ENCODE peak calls at places on chromosomes 1 and 21, in four cellular contexts. One of them, this sample, is unnamed.

GRCh38 chr1:21510885-21511578 is 1.8 kb downstream of the ALPL start:
- DNase-seq in Peyer's patch: no peak
- DNase-seq in fibroblast of pulmonary artery: no peak
- DNase-seq in AG10803: peak
- DNase-seq in this sample: no peak

GRCh38 chr1:3564921-3565831 is 46.1 kb downstream of the MEGF6 start:
- DNase-seq in Peyer's patch: no peak
- DNase-seq in fibroblast of pulmonary artery: peak
- DNase-seq in AG10803: no peak
- DNase-seq in this sample: no peak

GRCh38 chr1:216502528-216503162 is 79.4 kb upstream of the USH2A start:
- DNase-seq in fibroblast of pulmonary artery: no peak
- DNase-seq in Peyer's patch: no peak
- DNase-seq in AG10803: no peak
- DNase-seq in this sample: no peak

GRCh38 chr1:198167436-198167934 is 10.7 kb downstream of the NEK7 start:
- DNase-seq in fibroblast of pulmonary artery: peak
- DNase-seq in AG10803: no peak
- DNase-seq in Peyer's patch: no peak
- DNase-seq in this sample: no peak

GRCh38 chr1:34166191-34167090 is 1.4 kb upstream of the CSMD2 start:
- DNase-seq in Peyer's patch: no peak
- DNase-seq in AG10803: peak
- DNase-seq in fibroblast of pulmonary artery: no peak
- DNase-seq in this sample: no peak

GRCh38 chr1:180863158-180863775 is 49.4 kb upstream of the KIAA1614 start:
- DNase-seq in fibroblast of pulmonary artery: peak
- DNase-seq in Peyer's patch: no peak
- DNase-seq in AG10803: peak
- DNase-seq in this sample: peak

GRCh38 chr21:31092867-31093266 is 54.6 kb upstream of the KRTAP19-8 start:
- DNase-seq in AG10803: no peak
- DNase-seq in fibroblast of pulmonary artery: no peak
- DNase-seq in Peyer's patch: no peak
- DNase-seq in this sample: no peak

GRCh38 chr1:16077430-16078245 is 4.2 kb upstream of the FAM131C start:
- DNase-seq in AG10803: no peak
- DNase-seq in fibroblast of pulmonary artery: no peak
- DNase-seq in Peyer's patch: no peak
- DNase-seq in this sample: no peak

GRCh38 chr1:245156041-245156735 is 1.4 kb downstream of the KIF26B start:
- DNase-seq in AG10803: peak
- DNase-seq in Peyer's patch: peak
- DNase-seq in fibroblast of pulmonary artery: peak
- DNase-seq in this sample: peak

GRCh38 chr1:18939398-18940302 is 16.8 kb downstream of the IFFO2 start:
- DNase-seq in fibroblast of pulmonary artery: peak
- DNase-seq in AG10803: peak
- DNase-seq in Peyer's patch: no peak
- DNase-seq in this sample: peak

GRCh38 chr1:26530540-26530897 is 958 bp downstream of the RPS6KA1 start:
- DNase-seq in fibroblast of pulmonary artery: no peak
- DNase-seq in AG10803: no peak
- DNase-seq in Peyer's patch: no peak
- DNase-seq in this sample: no peak

GRCh38 chr1:211127166-211127565 is 6.8 kb downstream of the KCNH1 start:
- DNase-seq in fibroblast of pulmonary artery: no peak
- DNase-seq in AG10803: peak
- DNase-seq in Peyer's patch: no peak
- DNase-seq in this sample: no peak

GRCh38 chr1:151062738-151063371 is 2.7 kb downstream of the MLLT11 start:
- DNase-seq in fibroblast of pulmonary artery: peak
- DNase-seq in AG10803: peak
- DNase-seq in Peyer's patch: no peak
- DNase-seq in this sample: peak

GRCh38 chr1:32872189-32872898 is 1.6 kb upstream of the FNDC5 start:
- DNase-seq in AG10803: no peak
- DNase-seq in fibroblast of pulmonary artery: peak
- DNase-seq in Peyer's patch: peak
- DNase-seq in this sample: no peak

GRCh38 chr21:18334066-18334465 is 69.5 kb downstream of the TMPRSS15 start:
- DNase-seq in fibroblast of pulmonary artery: no peak
- DNase-seq in Peyer's patch: no peak
- DNase-seq in AG10803: no peak
- DNase-seq in this sample: no peak

GRCh38 chr1:3019516-3020051 is 1.7 kb upstream of the ACTRT2 start:
- DNase-seq in Peyer's patch: no peak
- DNase-seq in fibroblast of pulmonary artery: no peak
- DNase-seq in AG10803: no peak
- DNase-seq in this sample: no peak

GRCh38 chr21:33828083-33828482 is 87.5 kb downstream of the ATP5PO start:
- DNase-seq in Peyer's patch: no peak
- DNase-seq in AG10803: peak
- DNase-seq in fibroblast of pulmonary artery: no peak
- DNase-seq in this sample: no peak
- TF ChIP-seq CTCF in Peyer's patch: no peak
- TF ChIP-seq CTCF in AG10803: no peak
- TF ChIP-seq CTCF in fibroblast of pulmonary artery: no peak
- TF ChIP-seq CTCF in this sample: no peak

GRCh38 chr1:938088-938683 is 14.5 kb downstream of the SAMD11 start:
- DNase-seq in AG10803: no peak
- DNase-seq in Peyer's patch: no peak
- DNase-seq in fibroblast of pulmonary artery: peak
- DNase-seq in this sample: peak
- TF ChIP-seq CTCF in AG10803: peak
- TF ChIP-seq CTCF in Peyer's patch: peak
- TF ChIP-seq CTCF in fibroblast of pulmonary artery: peak
- TF ChIP-seq CTCF in this sample: peak

GRCh38 chr1:177343445-177343844 is 172.7 kb downstream of the BRINP2 start:
- DNase-seq in fibroblast of pulmonary artery: no peak
- DNase-seq in Peyer's patch: no peak
- DNase-seq in AG10803: peak
- DNase-seq in this sample: no peak
- TF ChIP-seq CTCF in fibroblast of pulmonary artery: no peak
- TF ChIP-seq CTCF in Peyer's patch: no peak
- TF ChIP-seq CTCF in AG10803: no peak
- TF ChIP-seq CTCF in this sample: no peak

DNA sequence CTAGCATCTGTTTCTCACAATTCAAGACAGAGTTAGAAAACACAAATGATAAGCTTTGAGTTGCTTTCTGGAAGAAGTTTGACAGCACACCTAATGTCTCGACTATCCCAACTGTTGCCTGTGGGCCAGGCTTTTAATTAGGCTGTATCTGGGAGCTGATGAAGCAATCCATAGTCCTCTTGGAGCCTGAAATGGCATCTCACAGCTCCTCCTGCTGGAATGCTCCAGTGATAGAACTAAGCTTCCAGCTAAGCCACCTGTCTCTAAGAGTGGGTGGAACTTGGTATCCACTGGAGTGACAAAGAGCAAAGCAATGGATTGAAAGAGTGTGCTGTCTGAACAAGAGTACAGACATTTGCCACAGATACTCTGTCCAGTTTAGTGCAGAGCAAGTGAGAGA is 605.3 kb upstream of the NR5A2 start:
- DNase-seq in fibroblast of pulmonary artery: peak
- DNase-seq in Peyer's patch: no peak
- DNase-seq in AG10803: peak
- DNase-seq in this sample: peak
- TF ChIP-seq CTCF in fibroblast of pulmonary artery: peak
- TF ChIP-seq CTCF in Peyer's patch: no peak
- TF ChIP-seq CTCF in AG10803: peak
- TF ChIP-seq CTCF in this sample: peak

GRCh38 chr1:22892789-22893188 is 79.9 kb downstream of the LACTBL1 start:
- DNase-seq in Peyer's patch: no peak
- DNase-seq in fibroblast of pulmonary artery: no peak
- DNase-seq in AG10803: no peak
- DNase-seq in this sample: no peak

GRCh38 chr1:22887491-22887890 is 85.2 kb downstream of the LACTBL1 start:
- DNase-seq in AG10803: no peak
- DNase-seq in fibroblast of pulmonary artery: no peak
- DNase-seq in Peyer's patch: no peak
- DNase-seq in this sample: no peak

GRCh38 chr1:22886211-22886610 is 86.5 kb downstream of the LACTBL1 start:
- DNase-seq in AG10803: peak
- DNase-seq in fibroblast of pulmonary artery: no peak
- DNase-seq in Peyer's patch: no peak
- DNase-seq in this sample: peak

GRCh38 chr1:22888320-22889075 is 84.2 kb downstream of the LACTBL1 start:
- DNase-seq in AG10803: peak
- DNase-seq in fibroblast of pulmonary artery: peak
- DNase-seq in Peyer's patch: no peak
- DNase-seq in this sample: no peak

DNA sequence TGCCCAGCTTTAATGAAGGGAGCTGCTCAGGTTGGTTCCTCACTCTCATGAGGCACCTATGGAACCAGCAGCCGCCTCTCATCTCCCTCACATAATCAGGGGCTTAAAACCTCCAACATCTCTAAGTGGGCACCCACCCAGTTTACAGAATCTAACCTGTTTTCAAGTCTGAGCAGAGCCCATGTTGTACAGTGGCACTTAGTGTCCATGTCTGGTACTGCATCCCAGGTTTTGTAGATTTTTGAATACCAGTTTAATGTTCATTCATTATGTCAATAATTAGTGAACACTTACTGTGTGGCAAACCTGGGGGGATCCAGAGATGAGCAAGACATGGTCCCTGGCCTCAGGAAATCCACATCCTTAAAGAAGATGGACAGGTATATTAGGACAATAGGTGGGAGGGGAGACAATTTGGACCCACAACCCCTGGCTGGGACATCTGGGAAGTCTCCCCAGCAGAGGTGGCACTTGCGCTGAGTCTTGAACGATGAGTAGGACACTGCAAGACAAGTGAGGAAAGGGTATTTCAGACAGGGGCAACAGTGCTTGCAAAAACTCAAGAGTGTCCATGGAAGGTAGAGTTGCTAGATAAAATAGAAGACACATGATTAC is 83.3 kb downstream of the LACTBL1 start:
- DNase-seq in AG10803: peak
- DNase-seq in fibroblast of pulmonary artery: peak
- DNase-seq in Peyer's patch: no peak
- DNase-seq in this sample: peak
- TF ChIP-seq CTCF in AG10803: peak
- TF ChIP-seq CTCF in fibroblast of pulmonary artery: peak
- TF ChIP-seq CTCF in Peyer's patch: peak
- TF ChIP-seq CTCF in this sample: peak

GRCh38 chr1:221993444-221993948 is 251.6 kb upstream of the DUSP10 start:
- DNase-seq in Peyer's patch: no peak
- DNase-seq in fibroblast of pulmonary artery: no peak
- DNase-seq in AG10803: no peak
- DNase-seq in this sample: no peak
- TF ChIP-seq CTCF in Peyer's patch: no peak
- TF ChIP-seq CTCF in fibroblast of pulmonary artery: no peak
- TF ChIP-seq CTCF in AG10803: no peak
- TF ChIP-seq CTCF in this sample: peak

GRCh38 chr1:228866498-228866897 is 131.2 kb downstream of the RHOU start:
- DNase-seq in fibroblast of pulmonary artery: peak
- DNase-seq in Peyer's patch: no peak
- DNase-seq in AG10803: no peak
- DNase-seq in this sample: no peak
- TF ChIP-seq CTCF in fibroblast of pulmonary artery: no peak
- TF ChIP-seq CTCF in Peyer's patch: no peak
- TF ChIP-seq CTCF in AG10803: no peak
- TF ChIP-seq CTCF in this sample: no peak

GRCh38 chr21:44618909-44619308 is 7.0 kb downstream of the KRTAP10-8 start:
- DNase-seq in AG10803: no peak
- DNase-seq in fibroblast of pulmonary artery: no peak
- DNase-seq in Peyer's patch: peak
- DNase-seq in this sample: no peak

GRCh38 chr21:44616591-44616926 is 4.7 kb downstream of the KRTAP10-8 start:
- DNase-seq in fibroblast of pulmonary artery: no peak
- DNase-seq in AG10803: no peak
- DNase-seq in Peyer's patch: no peak
- DNase-seq in this sample: no peak

GRCh38 chr21:44617071-44617501 is 5.2 kb downstream of the KRTAP10-8 start:
- DNase-seq in fibroblast of pulmonary artery: no peak
- DNase-seq in Peyer's patch: no peak
- DNase-seq in AG10803: no peak
- DNase-seq in this sample: no peak

GRCh38 chr21:44619886-44620285 is 7.0 kb upstream of the KRTAP10-9 start:
- DNase-seq in Peyer's patch: no peak
- DNase-seq in fibroblast of pulmonary artery: no peak
- DNase-seq in AG10803: no peak
- DNase-seq in this sample: no peak

DNA sequence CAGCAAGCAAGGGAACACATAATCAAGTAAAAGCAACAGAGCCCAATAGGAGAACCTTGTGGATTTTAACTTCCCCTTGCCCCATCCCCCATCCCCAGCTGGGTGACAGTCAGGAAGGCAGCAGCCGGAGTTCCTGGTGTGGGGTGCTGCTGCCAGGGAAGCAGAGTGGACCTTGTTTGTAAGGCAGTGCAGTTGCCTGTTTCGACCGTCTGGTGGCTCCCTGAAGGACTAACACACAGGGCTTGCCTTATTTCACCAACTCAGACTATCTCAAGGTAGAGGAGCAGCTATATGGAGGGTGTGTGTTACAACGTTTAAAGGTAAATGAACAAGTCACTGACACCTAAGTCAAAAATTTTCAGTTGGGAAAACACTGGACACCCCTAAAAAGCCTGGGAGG is 6.6 kb downstream of the KRTAP10-8 start:
- DNase-seq in Peyer's patch: no peak
- DNase-seq in AG10803: peak
- DNase-seq in fibroblast of pulmonary artery: peak
- DNase-seq in this sample: no peak
- TF ChIP-seq CTCF in Peyer's patch: no peak
- TF ChIP-seq CTCF in AG10803: peak
- TF ChIP-seq CTCF in fibroblast of pulmonary artery: peak
- TF ChIP-seq CTCF in this sample: peak

DNA sequence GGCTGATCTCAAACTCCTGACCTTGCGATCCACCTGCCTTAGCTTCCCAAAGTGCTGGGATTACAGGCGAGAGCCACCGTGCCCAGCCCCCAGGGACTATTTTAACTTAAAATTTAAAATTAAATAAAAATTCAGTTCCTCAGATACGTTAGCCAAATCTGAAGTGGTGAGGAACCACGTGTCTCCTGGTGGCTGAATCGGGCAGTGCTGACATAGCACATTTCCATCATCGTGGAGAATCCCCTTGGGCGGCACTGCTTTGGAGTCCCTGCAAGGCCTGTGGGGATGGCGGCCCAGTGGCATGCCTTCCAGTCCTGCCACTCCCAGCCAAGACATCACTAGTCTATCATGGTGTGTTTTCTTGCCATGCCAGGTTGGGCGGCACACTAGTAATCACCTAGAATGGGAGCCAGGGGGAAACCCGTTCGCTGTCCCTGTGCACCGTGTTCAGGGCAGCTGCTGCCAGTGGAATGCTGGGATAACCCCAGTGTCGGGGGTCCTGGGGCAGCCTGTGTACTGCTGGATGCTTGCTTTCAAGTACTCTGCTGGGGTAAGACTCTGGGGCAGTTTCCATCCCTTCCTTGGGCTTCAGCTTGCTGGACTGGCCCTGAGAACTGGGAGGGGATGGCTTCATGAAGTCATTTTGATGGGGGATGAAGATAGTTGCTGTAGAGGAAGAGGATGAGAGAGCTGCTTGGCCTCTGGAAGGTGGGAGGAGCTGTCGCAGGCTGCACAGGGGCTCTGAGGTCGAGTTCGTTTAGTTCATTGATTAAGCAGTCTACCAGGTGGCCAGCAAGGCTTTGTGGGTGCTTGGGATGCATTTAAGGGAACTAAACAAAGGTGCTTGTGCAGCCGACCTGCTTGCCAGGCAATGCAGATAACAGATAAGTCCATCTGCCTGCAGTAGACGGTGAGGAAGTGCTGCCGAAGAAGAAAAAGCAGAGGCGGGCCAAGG is 4.6 kb downstream of the ZBTB48 start:
- DNase-seq in Peyer's patch: no peak
- DNase-seq in fibroblast of pulmonary artery: no peak
- DNase-seq in AG10803: no peak
- DNase-seq in this sample: no peak
- TF ChIP-seq CTCF in Peyer's patch: peak
- TF ChIP-seq CTCF in fibroblast of pulmonary artery: no peak
- TF ChIP-seq CTCF in AG10803: peak
- TF ChIP-seq CTCF in this sample: peak